ENCODE peak calls at places on chromosomes 1 and 21, in six cellular contexts. B, E, J, G, I and O are unnamed samples.

GRCh38 chr1:118136511-118136937 is 48.5 kb downstream of the SPAG17 start:
- DNase-seq in B (peak; percentile 67), E (peak; percentile 83), J (no peak), G (no peak), I (no peak), O (peak; percentile 60)

GRCh38 chr1:96596226-96596625 is 125.4 kb upstream of the PTBP2 start:
- DNase-seq in B (peak; percentile 59), E (peak; percentile 55), J (no peak), G (peak; percentile 8), I (no peak), O (peak; percentile 45)

GRCh38 chr1:98659879-98660278 is 1.6 kb upstream of the SNX7 start:
- DNase-seq in B (no peak), E (no peak), J (no peak), G (no peak), I (no peak), O (no peak)

GRCh38 chr1:170175032-170175431 is 29.3 kb downstream of the NTMT2 start:
- DNase-seq in B (peak; percentile 37), E (peak; percentile 1), J (no peak), G (no peak), I (no peak), O (peak; percentile 46)

GRCh38 chr21:32990666-32991065 is 35.1 kb upstream of the OLIG2 start:
- DNase-seq in B (no peak), E (no peak), J (no peak), G (no peak), I (no peak), O (no peak)

GRCh38 chr1:150560011-150560438 is 10.8 kb downstream of the ADAMTSL4 start:
- DNase-seq in B (peak; percentile 62), E (peak; percentile 74), J (no peak), G (no peak), I (peak; percentile 85), O (peak; percentile 68)

GRCh38 chr1:167776151-167776550 is 54.4 kb downstream of the MPZL1 start:
- DNase-seq in B (peak; percentile 45), E (no peak), J (no peak), G (no peak), I (no peak), O (peak; percentile 41)

GRCh38 chr1:44174630-44175029 is 33.2 kb upstream of the KLF18 start:
- DNase-seq in B (no peak), E (no peak), J (no peak), G (no peak), I (no peak), O (no peak)

GRCh38 chr1:228096416-228097332 is 6.5 kb downstream of the C1orf35 start:
- DNase-seq in B (no peak), E (no peak), J (no peak), G (no peak), I (no peak), O (no peak)

GRCh38 chr21:41396452-41397107 is 29.5 kb upstream of the MX1 start:
- DNase-seq in B (peak; percentile 63), E (peak; percentile 58), J (no peak), G (no peak), I (no peak), O (peak; percentile 26)

GRCh38 chr1:229065613-229066012 is 205.3 kb upstream of the RAB4A start:
- DNase-seq in B (no peak), E (no peak), J (no peak), G (no peak), I (no peak), O (no peak)

GRCh38 chr1:192529811-192530210 is 45.8 kb upstream of the RGS1 start:
- DNase-seq in B (no peak), E (no peak), J (no peak), G (no peak), I (no peak), O (no peak)

GRCh38 chr1:56416385-56416972 is 162.9 kb downstream of the PLPP3 start:
- DNase-seq in B (peak; percentile 65), E (no peak), J (no peak), G (no peak), I (no peak), O (peak; percentile 64)

GRCh38 chr1:193537266-193538003 is 351.0 kb upstream of the B3GALT2 start:
- DNase-seq in B (no peak), E (peak; percentile 4), J (no peak), G (no peak), I (no peak), O (no peak)

GRCh38 chr1:9400425-9401079 is 107.9 kb downstream of the SPSB1 start:
- DNase-seq in B (no peak), E (peak; percentile 18), J (no peak), G (no peak), I (no peak), O (no peak)

GRCh38 chr1:160538985-160539651 is 16.1 kb upstream of the SLAMF6 start:
- DNase-seq in B (no peak), E (peak; percentile 56), J (no peak), G (no peak), I (peak; percentile 66), O (no peak)

GRCh38 chr1:50426108-50426700 is 3.0 kb upstream of the DMRTA2 start:
- DNase-seq in B (no peak), E (no peak), J (no peak), G (no peak), I (no peak), O (no peak)

GRCh38 chr1:217528271-217528670 is 102.6 kb downstream of the GPATCH2 start:
- DNase-seq in B (peak; percentile 32), E (peak; percentile 85), J (peak; percentile 36), G (no peak), I (no peak), O (peak; percentile 29)

GRCh38 chr1:40781614-40781971 is 2.0 kb upstream of the KCNQ4 start:
- DNase-seq in B (no peak), E (no peak), J (no peak), G (no peak), I (no peak), O (no peak)

GRCh38 chr1:113759341-113760101 is at the start of gene PHTF1:
- DNase-seq in B (peak; percentile 85), E (peak; percentile 70), J (no peak), G (no peak), I (peak; percentile 71), O (peak; percentile 79)

GRCh38 chr1:170707959-170708666 is 44.2 kb downstream of the PRRX1 start:
- DNase-seq in B (peak; percentile 87), E (peak; percentile 97), J (peak; percentile 86), G (peak; percentile 97), I (no peak), O (peak; percentile 93)

GRCh38 chr1:116433283-116434257 is 60.5 kb downstream of the ATP1A1 start:
- DNase-seq in B (peak; percentile 53), E (peak; percentile 71), J (no peak), G (no peak), I (peak; percentile 74), O (peak; percentile 21)

DNA sequence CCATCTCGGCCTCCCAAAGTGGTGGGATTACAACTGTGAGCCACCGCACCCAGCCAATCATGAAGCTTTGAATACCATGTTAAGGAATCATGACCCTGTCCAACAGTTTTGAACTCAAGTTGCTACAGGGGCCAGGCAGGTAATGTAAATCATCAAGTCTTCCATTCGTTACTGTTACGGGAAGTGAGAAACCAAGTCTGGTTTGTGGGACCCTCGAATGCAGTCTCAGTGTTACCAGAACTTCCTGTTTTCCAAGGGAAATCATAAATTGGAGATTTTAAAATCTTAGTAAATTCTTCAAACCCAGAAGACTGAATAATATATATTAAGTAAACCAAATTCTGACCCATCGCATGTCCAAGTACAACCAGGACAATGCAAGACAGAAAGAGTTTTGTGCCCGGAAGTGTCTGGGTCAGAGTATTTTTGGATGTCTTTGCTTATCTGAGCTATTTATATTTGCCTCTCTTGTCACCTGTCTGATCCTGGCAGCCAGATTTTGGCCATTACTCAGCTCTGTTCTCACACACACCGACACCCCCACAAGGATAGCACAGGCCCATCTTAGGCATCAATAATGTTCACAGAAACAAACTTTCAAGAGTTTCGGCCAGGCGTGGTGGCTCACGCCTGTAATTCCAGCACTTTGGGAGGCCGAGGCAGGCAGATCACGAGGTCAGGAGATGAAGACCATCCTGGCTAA is 8.8 kb downstream of the ATP5IF1 start:
- DNase-seq in B (no peak), E (no peak), J (no peak), G (no peak), I (no peak), O (no peak)
- H3K4me3 ChIP-seq in B (no peak overlapping the region), E (no peak overlapping the region), J (no peak overlapping the region), G (no peak overlapping the region), I (no peak overlapping the region), O (no peak overlapping the region)

DNA sequence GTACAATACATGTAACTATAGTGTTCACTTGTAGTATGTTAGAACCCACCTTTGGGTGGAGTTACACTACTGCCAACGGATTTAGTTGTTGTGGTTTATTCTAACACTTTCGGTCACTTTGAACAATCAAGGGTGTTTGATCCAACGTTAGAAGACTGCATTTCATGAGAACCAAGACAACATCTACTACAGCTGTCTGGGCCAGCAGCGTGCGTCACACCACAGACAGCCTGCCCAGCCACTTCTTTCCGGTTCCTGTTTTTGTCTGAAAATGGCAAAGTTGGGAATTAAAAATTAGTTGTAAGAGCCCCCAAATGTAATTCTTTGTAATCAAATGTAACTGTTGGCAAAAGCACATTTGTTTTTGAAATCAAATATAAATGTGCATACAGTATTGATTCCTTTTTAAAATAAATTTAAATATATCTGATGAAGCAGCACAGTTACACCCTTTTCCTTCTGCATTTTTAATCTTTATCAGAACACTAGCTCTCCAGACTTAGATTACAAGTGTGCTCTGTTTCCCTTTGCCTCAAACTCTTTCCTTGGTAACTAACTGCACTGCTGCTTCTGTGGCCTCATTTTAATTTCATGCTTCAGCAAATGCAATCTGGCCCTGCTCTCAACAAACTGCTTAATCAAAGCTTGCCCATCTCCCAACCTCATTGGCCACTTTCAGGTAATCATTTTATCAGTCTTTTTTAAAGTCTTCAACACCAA is 86.6 kb upstream of the DPH5 start:
- DNase-seq in B (peak; percentile 25), E (no peak), J (no peak), G (no peak), I (no peak), O (peak; percentile 26)
- TF ChIP-seq CTCF in B (no peak), E (no peak), J (no peak), G (no peak), I (no peak), O (no peak)

GRCh38 chr1:89288051-89288340 is 15.3 kb upstream of the GBP5 start:
- DNase-seq in B (no peak), E (no peak), J (no peak), G (no peak), I (no peak), O (no peak)

GRCh38 chr1:89285715-89286380 is 13.2 kb upstream of the GBP5 start:
- DNase-seq in B (no peak), E (no peak), J (no peak), G (no peak), I (no peak), O (no peak)

GRCh38 chr1:89286549-89287181 is 14.0 kb upstream of the GBP5 start:
- DNase-seq in B (no peak), E (no peak), J (no peak), G (no peak), I (no peak), O (no peak)

GRCh38 chr1:89291276-89291675 is 18.6 kb upstream of the GBP5 start:
- DNase-seq in B (no peak), E (peak; percentile 27), J (no peak), G (no peak), I (no peak), O (no peak)

GRCh38 chr1:89287182-89288050 is 14.8 kb upstream of the GBP5 start:
- DNase-seq in B (no peak), E (no peak), J (no peak), G (no peak), I (no peak), O (no peak)
- H3K4me3 ChIP-seq in B (no peak overlapping the region), E (no peak overlapping the region), J (no peak overlapping the region), G (no peak overlapping the region), I (no peak overlapping the region), O (no peak overlapping the region)

DNA sequence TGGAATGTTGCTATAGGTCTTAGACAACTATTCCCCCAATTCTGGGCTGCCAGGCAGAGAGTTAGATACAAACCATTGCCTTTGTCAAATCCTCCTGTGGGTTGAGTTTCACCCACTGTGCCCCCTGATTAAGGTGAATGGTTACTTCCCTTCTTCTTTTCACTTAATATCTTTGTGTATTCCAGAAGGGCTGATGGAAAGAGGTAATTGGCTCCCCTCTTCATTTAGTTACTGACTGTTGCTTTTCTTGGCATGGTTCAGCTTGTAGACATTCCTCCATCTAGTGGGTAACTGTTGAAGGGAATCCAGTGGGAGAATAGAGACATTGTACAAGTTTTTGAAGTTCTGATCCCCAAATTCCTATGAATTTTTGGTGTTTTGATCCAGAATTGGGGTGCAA is 43.8 kb upstream of the MACF1 start:
- DNase-seq in B (no peak), E (no peak), J (no peak), G (no peak), I (no peak), O (no peak)
- TF ChIP-seq CTCF in B (peak; percentile 17), E (peak; percentile 9), J (no peak), G (no peak), I (no peak), O (peak; percentile 35)